ENCODE peak calls at places on chromosome 19, in nine cellular contexts. Z is esophagus muscularis mucosa; P is fibroblast of lung; Q is endothelial cell of umbilical vein; V is A673; I is naive thymus-derived CD4-positive, alpha-beta T cell; K is lower lobe of right lung; D is thyroid gland; E is IMR-90. H is an unnamed sample. For H3K27me3, the result is how much of the 10 kb centered on the place peaks cover.

GRCh38 chr19:1304197-1304924 is 18.7 kb downstream of the EFNA2 start:
- DNase-seq in Z (no peak), P (no peak), Q (no peak), V (no peak), I (no peak), K (no peak), D (no peak), E (no peak), H (no peak)

GRCh38 chr19:1287622-1288527 is 2.2 kb downstream of the EFNA2 start:
- DNase-seq in Z (no peak), P (no peak), Q (no peak), V (no peak), I (no peak), K (no peak), D (no peak), E (no peak), H (no peak)

GRCh38 chr19:13997637-13997962 is 8.5 kb downstream of the RFX1 start:
- DNase-seq in Z (no peak), P (no peak), Q (no peak), V (no peak), I (no peak), K (peak), D (no peak), E (no peak), H (no peak)

GRCh38 chr19:49020931-49021895 is 2.9 kb downstream of the CGB3 start:
- DNase-seq in Z (no peak), P (peak), Q (no peak), V (no peak), I (no peak), K (no peak), D (no peak), E (peak), H (no peak)

GRCh38 chr19:6509118-6509971 is 7.2 kb upstream of the TUBB4A start:
- DNase-seq in Z (no peak), P (no peak), Q (no peak), V (no peak), I (no peak), K (peak), D (no peak), E (no peak), H (peak)

GRCh38 chr19:41816761-41817160 is 20.4 kb downstream of the CEACAM3 start:
- DNase-seq in Z (no peak), P (no peak), Q (no peak), V (no peak), I (no peak), K (no peak), D (no peak), E (no peak), H (no peak)

GRCh38 chr19:55383279-55383788 is 758 bp downstream of the TMEM238 start:
- DNase-seq in Z (no peak), P (no peak), Q (no peak), V (no peak), I (no peak), K (no peak), D (no peak), E (no peak), H (no peak)

GRCh38 chr19:2246801-2247361 is 2.2 kb upstream of the AMH start:
- DNase-seq in Z (no peak), P (peak), Q (no peak), V (no peak), I (no peak), K (no peak), D (no peak), E (peak), H (peak)

GRCh38 chr19:5588441-5588840 is 20.7 kb upstream of the TINCR start:
- DNase-seq in Z (no peak), P (no peak), Q (no peak), V (peak), I (no peak), K (no peak), D (no peak), E (no peak), H (no peak)

GRCh38 chr19:5691205-5691929 is 1.3 kb downstream of the RPL36 start:
- DNase-seq in Z (no peak), P (peak), Q (peak), V (peak), I (peak), K (peak), D (peak), E (peak), H (no peak)

GRCh38 chr19:40416918-40417713 is 3.9 kb upstream of the PRX start:
- DNase-seq in Z (no peak), P (no peak), Q (no peak), V (no peak), I (no peak), K (peak), D (no peak), E (peak), H (peak)

GRCh38 chr19:13118424-13119193 is 545 bp downstream of the NACC1 start:
- DNase-seq in Z (no peak), P (no peak), Q (no peak), V (peak), I (peak), K (peak), D (peak), E (peak), H (peak)

GRCh38 chr19:12937243-12938053 is 961 bp upstream of the CALR start:
- DNase-seq in Z (peak), P (no peak), Q (peak), V (peak), I (no peak), K (no peak), D (peak), E (no peak), H (no peak)

GRCh38 chr19:53980553-53981407 is 10.7 kb upstream of the CACNG6 start:
- DNase-seq in Z (no peak), P (peak), Q (peak), V (peak), I (no peak), K (no peak), D (no peak), E (peak), H (peak)
- H3K4me3 ChIP-seq in Z (peak), P (peak), Q (peak), V (peak), I (no peak), K (peak), D (no peak), E (peak), H (peak)

GRCh38 chr19:33703438-33703750 is 81.6 kb downstream of the CHST8 start:
- DNase-seq in Z (no peak), P (no peak), Q (no peak), V (no peak), I (no peak), K (no peak), D (no peak), E (no peak), H (no peak)
- H3K27me3 ChIP-seq in Z (under half), P (under half), Q (under half), V (under half), I (under half), K (under half), D (under half), E (under half), H (under half)

DNA sequence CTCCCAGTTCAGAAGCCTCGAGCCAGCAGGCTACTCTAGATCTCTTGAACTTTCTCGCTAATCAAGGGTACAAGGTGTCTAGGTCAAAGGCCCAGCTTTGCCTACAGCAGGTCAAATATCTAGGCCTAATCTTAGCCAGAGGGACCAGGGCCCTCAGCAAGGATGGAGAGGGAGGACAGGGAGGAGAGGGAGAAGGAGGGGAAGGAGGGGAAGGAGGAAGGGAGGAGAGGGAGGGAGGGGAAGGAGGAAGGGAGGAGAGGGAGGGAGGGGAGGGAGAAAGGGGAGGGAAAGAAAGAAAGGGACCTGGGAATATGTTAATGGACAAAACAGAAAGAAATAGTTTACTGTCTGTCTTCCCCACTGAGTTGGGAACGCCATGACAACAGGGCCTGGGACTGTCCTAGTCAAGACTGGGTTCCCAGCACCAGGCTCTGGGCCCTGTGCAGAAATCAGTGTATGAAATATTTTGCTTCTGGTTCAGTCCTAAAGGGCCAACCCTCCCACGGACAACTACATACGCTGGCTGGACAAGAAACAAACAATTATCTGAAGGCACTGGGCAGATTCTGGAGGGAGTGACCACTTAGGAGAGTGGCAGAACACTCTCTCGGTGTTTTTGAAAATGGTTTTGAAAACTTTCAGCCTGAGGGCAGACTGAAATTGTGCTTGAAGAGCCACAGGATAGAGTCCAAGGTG is 4.6 kb downstream of the ECH1 start:
- DNase-seq in Z (no peak), P (no peak), Q (no peak), V (no peak), I (no peak), K (no peak), D (no peak), E (no peak), H (no peak)
- H3K27ac ChIP-seq in Z (no peak), P (no peak), Q (no peak), V (no peak), I (no peak), K (no peak), D (no peak), E (no peak), H (peak)

GRCh38 chr19:17305211-17305516 is 508 bp upstream of the MRPL34 start:
- DNase-seq in Z (no peak), P (no peak), Q (no peak), V (no peak), I (no peak), K (peak), D (no peak), E (no peak), H (no peak)
- H3K4me3 ChIP-seq in Z (peak), P (peak), Q (no peak), V (peak), I (peak), K (peak), D (no peak), E (peak), H (peak)

DNA sequence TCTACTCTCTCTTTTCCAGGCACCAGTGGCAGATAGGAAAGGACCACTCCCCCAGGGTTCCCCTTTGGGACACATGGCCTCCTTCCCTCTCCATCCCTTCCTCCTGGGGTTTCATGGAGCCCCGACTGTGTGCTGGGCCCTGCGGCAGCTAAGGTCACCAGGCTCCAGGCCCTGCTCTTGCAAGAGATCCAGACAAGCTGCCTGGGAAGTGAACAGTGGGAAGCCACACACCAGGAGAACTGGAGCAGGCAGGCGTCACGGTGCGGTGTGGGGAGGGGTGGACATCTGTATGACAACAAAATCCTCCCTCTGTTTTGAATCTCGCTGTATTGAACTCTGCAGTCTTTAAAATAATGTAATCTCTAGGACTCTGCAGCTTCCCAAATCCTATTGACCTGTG is 330.1 kb downstream of the UQCRFS1 start:
- DNase-seq in Z (no peak), P (no peak), Q (no peak), V (no peak), I (no peak), K (no peak), D (no peak), E (no peak), H (no peak)
- H3K27me3 ChIP-seq in Z (under half), P (under half), Q (under half), V (under half), I (under half), K (under half), D (under half), E (under half), H (under half)

GRCh38 chr19:3546119-3546518 is 7.1 kb downstream of the TEKTIP1 start:
- DNase-seq in Z (no peak), P (no peak), Q (no peak), V (no peak), I (no peak), K (no peak), D (no peak), E (no peak), H (no peak)
- H3K27ac ChIP-seq in Z (no peak), P (no peak), Q (no peak), V (no peak), I (no peak), K (no peak), D (no peak), E (no peak), H (no peak)

GRCh38 chr19:45403272-45403671 is 1.6 kb downstream of the PPP1R13L start:
- DNase-seq in Z (no peak), P (no peak), Q (no peak), V (no peak), I (no peak), K (no peak), D (no peak), E (no peak), H (no peak)
- H3K4me3 ChIP-seq in Z (no peak), P (no peak), Q (peak), V (no peak), I (no peak), K (no peak), D (no peak), E (no peak), H (no peak)

GRCh38 chr19:32676895-32677359 is 1.3 kb downstream of the RGS9BP start:
- DNase-seq in Z (no peak), P (no peak), Q (no peak), V (no peak), I (no peak), K (no peak), D (no peak), E (no peak), H (no peak)
- H3K27me3 ChIP-seq in Z (under half), P (under half), Q (under half), V (under half), I (under half), K (under half), D (under half), E (under half), H (under half)

GRCh38 chr19:29624489-29625210 is 18.6 kb downstream of the POP4 start:
- DNase-seq in Z (no peak), P (no peak), Q (no peak), V (peak), I (no peak), K (no peak), D (no peak), E (peak), H (no peak)
- H3K27ac ChIP-seq in Z (no peak), P (no peak), Q (no peak), V (no peak), I (no peak), K (no peak), D (no peak), E (no peak), H (no peak)

H was measured in gastrocnemius medialis.